ENCODE peak calls at places on chromosomes 7 and 10, in nine cellular contexts. J is cardiac fibroblast; F is RWPE1; R is CD8-positive, alpha-beta T cell; W is neural crest cell; B is ovary; D is WTC11; I is choroid plexus epithelial cell; K is spleen. S is an unnamed sample.

GRCh38 chr10:46236941-46237681 is 49.7 kb upstream of the ANTXRL start:
- DNase-seq in J (no peak), F (no peak), R (no peak), W (no peak), B (no peak), D (no peak), I (no peak), K (peak), S (no peak)

GRCh38 chr10:129901389-129902045 is 62.6 kb downstream of the EBF3 start:
- DNase-seq in J (no peak), F (no peak), R (no peak), W (no peak), B (no peak), D (peak), I (no peak), K (no peak), S (no peak)

GRCh38 chr7:138097064-138097741 is 20.9 kb downstream of the AKR1D1 start:
- DNase-seq in J (peak), F (no peak), R (no peak), W (peak), B (no peak), D (peak), I (peak), K (no peak), S (peak)

GRCh38 chr10:114356786-114357588 is 47.3 kb downstream of the AFAP1L2 start:
- DNase-seq in J (no peak), F (peak), R (no peak), W (no peak), B (no peak), D (no peak), I (peak), K (no peak), S (no peak)

GRCh38 chr10:35643976-35644799 is 2.1 kb upstream of the FZD8 start:
- DNase-seq in J (no peak), F (no peak), R (no peak), W (no peak), B (no peak), D (peak), I (peak), K (no peak), S (peak)

GRCh38 chr10:120897343-120897742 is 46.2 kb downstream of the WDR11 start:
- DNase-seq in J (peak), F (no peak), R (no peak), W (no peak), B (no peak), D (no peak), I (peak), K (no peak), S (no peak)

GRCh38 chr7:94893661-94894060 is 13.7 kb upstream of the PPP1R9A start:
- DNase-seq in J (no peak), F (no peak), R (no peak), W (no peak), B (no peak), D (no peak), I (no peak), K (no peak), S (no peak)

GRCh38 chr7:142883145-142883544 is 2.4 kb downstream of the TRPV6 start:
- DNase-seq in J (no peak), F (no peak), R (no peak), W (no peak), B (no peak), D (no peak), I (no peak), K (no peak), S (no peak)

GRCh38 chr10:34854147-34854601 is 39.1 kb upstream of the PARD3 start:
- DNase-seq in J (peak), F (no peak), R (no peak), W (no peak), B (peak), D (no peak), I (peak), K (no peak), S (no peak)

GRCh38 chr7:151057989-151058765 is 480 bp upstream of the CDK5 start:
- DNase-seq in J (peak), F (peak), R (peak), W (peak), B (peak), D (peak), I (peak), K (peak), S (peak)

GRCh38 chr7:121202834-121203233 is 126.0 kb upstream of the WNT16 start:
- DNase-seq in J (no peak), F (no peak), R (no peak), W (no peak), B (no peak), D (no peak), I (no peak), K (no peak), S (no peak)

GRCh38 chr7:108132551-108133265 is 2.5 kb upstream of the LAMB4 start:
- DNase-seq in J (no peak), F (peak), R (no peak), W (no peak), B (no peak), D (no peak), I (no peak), K (no peak), S (no peak)

GRCh38 chr10:79425074-79425532 is 20.3 kb downstream of the ZCCHC24 start:
- DNase-seq in J (no peak), F (no peak), R (no peak), W (no peak), B (no peak), D (no peak), I (no peak), K (peak), S (no peak)

GRCh38 chr7:842436-843031 is 10.3 kb downstream of the SUN1 start:
- DNase-seq in J (no peak), F (no peak), R (no peak), W (no peak), B (peak), D (no peak), I (no peak), K (peak), S (no peak)

GRCh38 chr7:2248984-2249694 is 7.1 kb downstream of the NUDT1 start:
- DNase-seq in J (peak), F (peak), R (no peak), W (no peak), B (peak), D (no peak), I (peak), K (peak), S (peak)

GRCh38 chr7:40990841-40991240 is 712.0 kb downstream of the INHBA start:
- DNase-seq in J (peak), F (no peak), R (no peak), W (no peak), B (no peak), D (no peak), I (no peak), K (no peak), S (no peak)

GRCh38 chr7:36207451-36208291 is 54.6 kb downstream of the EEPD1 start:
- DNase-seq in J (peak), F (peak), R (peak), W (no peak), B (peak), D (no peak), I (peak), K (peak), S (no peak)

GRCh38 chr10:51685768-51686167 is 13.6 kb downstream of the CSTF2T start:
- DNase-seq in J (peak), F (peak), R (no peak), W (no peak), B (no peak), D (no peak), I (no peak), K (no peak), S (no peak)

GRCh38 chr7:70353948-70354335 is 755.7 kb downstream of the AUTS2 start:
- DNase-seq in J (no peak), F (no peak), R (no peak), W (no peak), B (no peak), D (no peak), I (no peak), K (no peak), S (no peak)

GRCh38 chr7:80215734-80216133 is 81.1 kb downstream of the GNAI1 start:
- DNase-seq in J (no peak), F (no peak), R (no peak), W (no peak), B (no peak), D (no peak), I (no peak), K (no peak), S (no peak)

GRCh38 chr10:24350111-24350921 is 141.4 kb downstream of the KIAA1217 start:
- DNase-seq in J (peak), F (no peak), R (no peak), W (no peak), B (no peak), D (no peak), I (peak), K (no peak), S (no peak)

GRCh38 chr7:27747969-27748368 is 8.0 kb downstream of the TAX1BP1 start:
- DNase-seq in J (no peak), F (no peak), R (no peak), W (no peak), B (no peak), D (no peak), I (no peak), K (no peak), S (no peak)

GRCh38 chr7:7306231-7306630 is 123.9 kb downstream of the C1GALT1 start:
- DNase-seq in J (no peak), F (no peak), R (no peak), W (no peak), B (no peak), D (no peak), I (no peak), K (no peak), S (no peak)

GRCh38 chr10:75532253-75532924 is 101.0 kb downstream of the LRMDA start:
- DNase-seq in J (no peak), F (peak), R (no peak), W (no peak), B (no peak), D (no peak), I (peak), K (no peak), S (no peak)

GRCh38 chr7:159175792-159176191 is 31.1 kb upstream of the VIPR2 start:
- DNase-seq in J (no peak), F (no peak), R (no peak), W (no peak), B (no peak), D (no peak), I (no peak), K (no peak), S (no peak)

GRCh38 chr10:34730726-34731125 is 84.4 kb downstream of the PARD3 start:
- DNase-seq in J (no peak), F (no peak), R (no peak), W (no peak), B (no peak), D (no peak), I (peak), K (no peak), S (no peak)

GRCh38 chr10:49367600-49367999 is 28.3 kb downstream of the DRGX start:
- DNase-seq in J (no peak), F (no peak), R (no peak), W (no peak), B (no peak), D (no peak), I (no peak), K (no peak), S (no peak)

GRCh38 chr7:42907316-42907715 is 4.6 kb downstream of the C7orf25 start:
- DNase-seq in J (peak), F (no peak), R (no peak), W (no peak), B (no peak), D (no peak), I (peak), K (no peak), S (no peak)

GRCh38 chr10:110872984-110873569 is 1.3 kb downstream of the PDCD4 start:
- DNase-seq in J (no peak), F (no peak), R (no peak), W (no peak), B (no peak), D (no peak), I (no peak), K (no peak), S (no peak)

GRCh38 chr7:124603066-124603465 is 162.5 kb downstream of the GPR37 start:
- DNase-seq in J (no peak), F (no peak), R (no peak), W (no peak), B (no peak), D (no peak), I (no peak), K (no peak), S (no peak)

GRCh38 chr10:11180228-11180627 is 162.6 kb downstream of the CELF2 start:
- DNase-seq in J (no peak), F (no peak), R (no peak), W (no peak), B (no peak), D (no peak), I (no peak), K (peak), S (no peak)

GRCh38 chr10:22259280-22259679 is 41.5 kb upstream of the EBLN1 start:
- DNase-seq in J (peak), F (no peak), R (no peak), W (no peak), B (no peak), D (no peak), I (peak), K (no peak), S (no peak)

GRCh38 chr7:157700237-157701005 is 363.6 kb downstream of the DNAJB6 start:
- DNase-seq in J (no peak), F (no peak), R (no peak), W (no peak), B (peak), D (no peak), I (no peak), K (peak), S (no peak)
- TF ChIP-seq CTCF in J (no peak), F (no peak), R (no peak), W (no peak), B (no peak), D (no peak), I (no peak), K (no peak), S (no peak)

GRCh38 chr7:22468609-22469008 is 31.4 kb downstream of the STEAP1B start:
- DNase-seq in J (no peak), F (no peak), R (no peak), W (no peak), B (no peak), D (no peak), I (no peak), K (no peak), S (no peak)
- TF ChIP-seq CTCF in J (no peak), F (no peak), R (no peak), W (no peak), B (no peak), D (no peak), I (no peak), K (no peak), S (no peak)

DNA sequence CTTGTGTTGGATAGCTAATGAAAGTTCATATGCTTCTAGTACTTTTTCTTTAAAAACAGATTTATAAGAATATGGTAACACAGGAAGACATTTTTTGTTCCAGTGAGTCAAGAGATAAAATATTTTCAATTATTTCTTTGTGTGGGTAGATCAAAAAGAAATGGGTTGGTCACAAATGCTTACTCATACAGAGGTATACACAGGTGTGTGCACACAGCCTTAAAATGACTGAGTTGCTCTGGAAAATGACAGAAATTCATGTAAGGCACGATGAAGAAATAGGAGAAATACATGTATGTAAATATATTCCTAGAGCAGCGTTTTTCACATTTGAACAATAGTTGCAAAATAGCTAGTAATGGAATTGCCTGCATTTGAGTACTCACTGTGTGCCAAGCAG is 66.0 kb downstream of the ST7 start:
- DNase-seq in J (no peak), F (peak), R (no peak), W (no peak), B (no peak), D (no peak), I (no peak), K (no peak), S (no peak)
- TF ChIP-seq CTCF in J (no peak), F (no peak), R (no peak), W (no peak), B (no peak), D (no peak), I (no peak), K (no peak), S (no peak)

GRCh38 chr10:98920807-98921206 is 314.8 kb downstream of the HPSE2 start:
- DNase-seq in J (peak), F (no peak), R (no peak), W (no peak), B (no peak), D (no peak), I (no peak), K (no peak), S (no peak)
- TF ChIP-seq CTCF in J (no peak), F (no peak), R (no peak), W (no peak), B (no peak), D (no peak), I (no peak), K (no peak), S (no peak)

GRCh38 chr7:116981887-116982430 is 28.7 kb downstream of the ST7 start:
- DNase-seq in J (no peak), F (no peak), R (no peak), W (no peak), B (no peak), D (no peak), I (no peak), K (no peak), S (no peak)
- TF ChIP-seq CTCF in J (no peak), F (no peak), R (no peak), W (no peak), B (no peak), D (no peak), I (no peak), K (no peak), S (no peak)

S was measured in GM13976.